ENCODE peak calls at places on chromosomes 5 and 9, in seven cellular contexts. V is erythroblast, B is adrenal gland, Q is right lobe of liver, U is IMR-90, K is upper lobe of left lung, H is H54. X is an unnamed sample.

GRCh38 chr5:59923465-59923864 is 29.9 kb upstream of the PDE4D start:
- DNase-seq in B (no peak), V (no peak), Q (no peak), K (no peak), U (peak; percentile 30), H (no peak), X (no peak)

GRCh38 chr5:76527685-76528161 is 95.5 kb downstream of the F2RL2 start:
- DNase-seq in K (no peak), B (no peak), U (peak; percentile 17), H (no peak), V (peak; percentile 92), Q (no peak), X (no peak)

GRCh38 chr9:88808019-88808656 is 183.1 kb upstream of the S1PR3 start:
- DNase-seq in V (no peak), H (no peak), B (no peak), K (no peak), Q (no peak), U (no peak), X (no peak)

GRCh38 chr9:134624827-134625181 is 16.8 kb upstream of the COL5A1 start:
- DNase-seq in U (peak; percentile 87), K (peak; percentile 18), V (no peak), B (no peak), Q (no peak), H (peak; percentile 97), X (peak; percentile 28)

GRCh38 chr9:122005597-122005996 is 87.5 kb downstream of the TTLL11 start:
- DNase-seq in V (no peak), K (no peak), Q (no peak), U (peak; percentile 41), H (peak; percentile 71), B (no peak), X (no peak)

GRCh38 chr9:92790542-92791527 is 26.2 kb upstream of the BICD2 start:
- DNase-seq in B (peak; percentile 91), H (peak; percentile 61), Q (peak; percentile 70), U (peak; percentile 75), V (peak; percentile 68), K (peak; percentile 78), X (peak; percentile 93)

GRCh38 chr5:82793808-82794419 is 283.3 kb downstream of the TMEM167A start:
- DNase-seq in V (peak; percentile 38), U (peak; percentile 20), H (peak; percentile 4), Q (no peak), B (peak; percentile 62), K (no peak), X (peak; percentile 71)

GRCh38 chr5:171706736-171707440 is 78.7 kb upstream of the SMIM23 start:
- DNase-seq in V (no peak), Q (no peak), K (no peak), H (no peak), B (no peak), U (no peak), X (no peak)

GRCh38 chr9:137316012-137316981 is 14.2 kb upstream of the NRARP start:
- DNase-seq in B (no peak), H (peak; percentile 28), V (peak; percentile 76), Q (peak; percentile 53), U (no peak), K (no peak), X (peak; percentile 67)

GRCh38 chr5:130546216-130546615 is 618.8 kb downstream of the HINT1 start:
- DNase-seq in H (no peak), V (no peak), Q (no peak), U (no peak), B (no peak), K (no peak), X (no peak)

GRCh38 chr5:14902826-14903560 is 31.4 kb upstream of the ANKH start:
- DNase-seq in U (no peak), K (no peak), Q (no peak), B (no peak), V (no peak), H (no peak), X (no peak)

DNA sequence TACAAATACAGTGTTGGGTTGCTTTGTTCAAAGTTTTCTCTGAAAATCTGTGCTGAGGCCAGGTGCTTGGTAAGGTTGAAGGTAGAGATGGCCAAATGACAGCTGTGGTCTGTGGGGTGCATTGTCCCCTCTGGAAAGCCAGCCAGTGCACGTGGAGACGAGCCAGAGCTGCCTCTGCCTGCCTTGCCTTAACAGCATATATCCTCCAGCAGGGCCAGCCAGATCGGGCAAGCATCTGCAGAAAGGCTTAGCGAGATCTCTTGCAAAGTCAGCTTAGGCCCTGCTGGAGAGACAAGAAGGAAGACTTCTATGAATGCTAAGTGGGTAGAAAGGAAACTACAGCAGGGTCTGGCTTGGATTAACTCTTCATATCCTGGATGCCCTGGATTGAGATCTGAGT is 49.5 kb downstream of the GRIA1 start:
- DNase-seq in H (no peak), U (no peak), V (no peak), Q (no peak), K (no peak), B (no peak), X (no peak)
- TF ChIP-seq POLR2A in H (no peak), U (no peak), V (no peak), Q (no peak), K (no peak), B (no peak), X (no peak)

GRCh38 chr5:33460210-33460609 is 19.4 kb downstream of the TARS1 start:
- DNase-seq in K (no peak), Q (no peak), H (no peak), B (no peak), U (no peak), V (peak; percentile 8), X (no peak)

GRCh38 chr5:33462456-33462855 is 21.7 kb downstream of the TARS1 start:
- DNase-seq in U (no peak), V (no peak), Q (no peak), B (no peak), H (no peak), K (no peak), X (no peak)

GRCh38 chr5:33457124-33457523 is 16.4 kb downstream of the TARS1 start:
- DNase-seq in U (peak; percentile 9), H (no peak), Q (no peak), B (no peak), K (no peak), V (no peak), X (no peak)

DNA sequence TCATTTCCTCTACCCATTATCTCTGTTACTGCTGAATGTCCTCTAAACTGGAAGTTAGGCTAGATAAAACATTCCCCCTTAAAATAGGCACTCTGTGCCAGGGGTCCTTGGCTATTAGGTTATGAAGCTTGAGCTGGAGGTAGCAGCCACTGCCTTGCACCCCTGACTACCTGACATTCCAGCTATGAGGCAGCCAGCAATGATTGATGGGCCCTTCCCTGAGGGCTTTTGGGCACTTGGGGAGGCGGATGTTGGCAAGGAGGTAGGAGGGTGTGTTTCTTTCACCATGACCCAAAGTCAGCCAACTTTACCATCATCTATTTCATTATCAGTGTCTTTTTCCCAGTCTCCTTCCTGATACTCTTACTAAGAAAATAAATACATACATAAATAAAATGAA is 17.1 kb downstream of the TARS1 start:
- DNase-seq in K (no peak), H (no peak), Q (no peak), B (no peak), U (no peak), V (no peak), X (no peak)
- TF ChIP-seq POLR2A in K (no peak), H (no peak), Q (no peak), B (no peak), U (no peak), V (no peak), X (no peak)

GRCh38 chr5:181245427-181246275 is 1.9 kb upstream of the RACK1 start:
- DNase-seq in H (no peak), U (no peak), Q (peak; percentile 66), K (no peak), B (no peak), V (no peak), X (no peak)
- TF ChIP-seq POLR2A in H (no peak), U (no peak), Q (no peak), K (no peak), B (no peak), V (no peak), X (no peak)

GRCh38 chr9:110241491-110242321 is 14.6 kb downstream of the TXN start:
- DNase-seq in K (no peak), H (no peak), U (peak; percentile 39), B (no peak), Q (no peak), V (no peak), X (no peak)
- TF ChIP-seq POLR2A in K (no peak), H (no peak), U (peak; percentile 24), B (no peak), Q (peak; percentile 3), V (no peak), X (no peak)

X was measured in Peyer's patch.